ENCODE peak calls at places on chromosome 5, in seven cellular contexts. X is choroid plexus epithelial cell, Q is right atrium auricular region, F is brain microvascular endothelial cell, M is endodermal cell, V is KBM-7, Z is H1. O is an unnamed sample.
A peak's percentile ranks its signal among the peaks of the same experiment; 100 is the strongest.

GRCh38 chr5:104372796-104373195 is 810.2 kb upstream of the NUDT12 start:
- DNase-seq in X (peak; percentile 39), Q (no peak), F (no peak), M (no peak), V (no peak), Z (no peak), O (no peak)

GRCh38 chr5:139833525-139833924 is 37.9 kb downstream of the PSD2 start:
- DNase-seq in X (no peak), Q (no peak), F (no peak), M (no peak), V (no peak), Z (no peak), O (no peak)

GRCh38 chr5:168992687-168993086 is 308.3 kb downstream of the SLIT3 start:
- DNase-seq in X (no peak), Q (no peak), F (no peak), M (peak; percentile 74), V (no peak), Z (no peak), O (no peak)

GRCh38 chr5:41735213-41735612 is 135.0 kb downstream of the OXCT1 start:
- DNase-seq in X (no peak), Q (no peak), F (no peak), M (no peak), V (no peak), Z (no peak), O (no peak)

GRCh38 chr5:78552729-78553341 is 95.7 kb downstream of the LHFPL2 start:
- DNase-seq in X (no peak), Q (no peak), F (no peak), M (no peak), V (no peak), Z (no peak), O (no peak)

GRCh38 chr5:115258001-115258400 is 4.7 kb downstream of the PGGT1B start:
- DNase-seq in X (peak; percentile 16), Q (no peak), F (no peak), M (no peak), V (no peak), Z (no peak), O (no peak)

GRCh38 chr5:67612961-67613360 is 416.4 kb upstream of the CD180 start:
- DNase-seq in X (no peak), Q (no peak), F (no peak), M (no peak), V (no peak), Z (no peak), O (no peak)

GRCh38 chr5:41793156-41793770 is 77.0 kb downstream of the OXCT1 start:
- DNase-seq in X (peak; percentile 78), Q (no peak), F (peak; percentile 81), M (no peak), V (no peak), Z (no peak), O (no peak)

GRCh38 chr5:152673601-152674000 is 268.5 kb upstream of the NMUR2 start:
- DNase-seq in X (no peak), Q (no peak), F (no peak), M (no peak), V (no peak), Z (no peak), O (no peak)

GRCh38 chr5:93349613-93350012 is 231.4 kb downstream of the NR2F1-AS1 start:
- DNase-seq in X (peak; percentile 73), Q (no peak), F (peak; percentile 72), M (no peak), V (no peak), Z (no peak), O (no peak)

GRCh38 chr5:113043491-113043931 is 66.9 kb downstream of the DCP2 start:
- DNase-seq in X (no peak), Q (no peak), F (no peak), M (peak; percentile 87), V (no peak), Z (peak; percentile 41), O (no peak)

GRCh38 chr5:97388794-97389193 is 205.7 kb upstream of the RIOK2 start:
- DNase-seq in X (no peak), Q (no peak), F (peak; percentile 72), M (no peak), V (no peak), Z (no peak), O (no peak)

GRCh38 chr5:33816791-33817190 is 75.0 kb downstream of the ADAMTS12 start:
- DNase-seq in X (peak; percentile 91), Q (no peak), F (no peak), M (no peak), V (no peak), Z (no peak), O (no peak)

GRCh38 chr5:84585218-84585617 is 200.5 kb upstream of the EDIL3 start:
- DNase-seq in X (no peak), Q (no peak), F (no peak), M (no peak), V (no peak), Z (no peak), O (no peak)

GRCh38 chr5:134554319-134555222 is 29.1 kb downstream of the JADE2 start:
- DNase-seq in X (peak; percentile 92), Q (peak; percentile 90), F (peak; percentile 85), M (no peak), V (no peak), Z (no peak), O (no peak)

GRCh38 chr5:81601912-81602311 is 149.0 kb downstream of the SSBP2 start:
- DNase-seq in X (peak; percentile 47), Q (no peak), F (peak; percentile 15), M (no peak), V (no peak), Z (no peak), O (no peak)

GRCh38 chr5:55694152-55694830 is 17.8 kb downstream of the SLC38A9 start:
- DNase-seq in X (peak; percentile 70), Q (no peak), F (no peak), M (no peak), V (peak; percentile 62), Z (no peak), O (no peak)

GRCh38 chr5:154179846-154180710 is 10.5 kb upstream of the GALNT10 start:
- DNase-seq in X (peak; percentile 85), Q (peak; percentile 64), F (peak; percentile 52), M (peak; percentile 76), V (peak; percentile 58), Z (no peak), O (no peak)

GRCh38 chr5:124743534-124744169 is 2.8 kb downstream of the ZNF608 start:
- DNase-seq in X (peak; percentile 29), Q (no peak), F (no peak), M (peak; percentile 70), V (no peak), Z (no peak), O (no peak)

GRCh38 chr5:102959055-102959454 is 160.9 kb downstream of the GIN1 start:
- DNase-seq in X (peak; percentile 94), Q (no peak), F (peak; percentile 85), M (no peak), V (no peak), Z (no peak), O (no peak)

GRCh38 chr5:144142030-144142825 is 28.2 kb downstream of the YIPF5 start:
- DNase-seq in X (peak; percentile 75), Q (no peak), F (peak; percentile 22), M (peak; percentile 53), V (peak; percentile 46), Z (no peak), O (peak; percentile 6)

GRCh38 chr5:124064956-124065355 is 553.0 kb downstream of the CSNK1G3 start:
- DNase-seq in X (no peak), Q (no peak), F (no peak), M (no peak), V (no peak), Z (no peak), O (no peak)

GRCh38 chr5:67425514-67425913 is 228.9 kb upstream of the CD180 start:
- DNase-seq in X (no peak), Q (no peak), F (no peak), M (no peak), V (no peak), Z (no peak), O (no peak)

GRCh38 chr5:124511791-124512190 is 234.6 kb downstream of the ZNF608 start:
- DNase-seq in X (no peak), Q (no peak), F (no peak), M (no peak), V (no peak), Z (no peak), O (no peak)

GRCh38 chr5:7589800-7590199 is 193.9 kb downstream of the ADCY2 start:
- DNase-seq in X (no peak), Q (no peak), F (no peak), M (no peak), V (no peak), Z (no peak), O (no peak)

GRCh38 chr5:1168751-1169607 is 32.4 kb upstream of the SLC6A19 start:
- DNase-seq in X (no peak), Q (no peak), F (no peak), M (no peak), V (no peak), Z (no peak), O (no peak)

GRCh38 chr5:93831449-93831848 is 90.0 kb upstream of the POU5F2 start:
- DNase-seq in X (peak; percentile 77), Q (no peak), F (peak; percentile 80), M (no peak), V (no peak), Z (no peak), O (no peak)

GRCh38 chr5:171313481-171314206 is 4.6 kb downstream of the TLX3 start:
- DNase-seq in X (no peak), Q (no peak), F (no peak), M (no peak), V (no peak), Z (no peak), O (no peak)

GRCh38 chr5:74945561-74946165 is 79.5 kb upstream of the FAM169A start:
- DNase-seq in X (no peak), Q (no peak), F (no peak), M (no peak), V (peak; percentile 7), Z (no peak), O (no peak)

O was measured in NT2/D1.